ENCODE peak calls at places on chromosomes 13 and 19, in nine cellular contexts. U, A, J, O, X, Q, Z, H and R are unnamed samples.

GRCh38 chr19:49870309-49870901 is 3.0 kb upstream of the PNKP start:
- DNase-seq in Q (no peak), X (no peak), J (no peak), U (no peak), A (no peak), O (no peak), H (no peak), Z (no peak), R (no peak)

GRCh38 chr19:12745166-12745897 is 6.3 kb upstream of the BEST2 start:
- DNase-seq in A (no peak), Z (no peak), X (no peak), J (no peak), Q (no peak), U (no peak), H (no peak), O (no peak), R (no peak)

GRCh38 chr13:39818953-39819352 is 163.5 kb downstream of the COG6 start:
- DNase-seq in H (no peak), A (no peak), X (no peak), U (no peak), O (no peak), Q (peak), Z (peak), J (peak), R (no peak)

GRCh38 chr19:16588089-16588823 is 16.0 kb upstream of the SLC35E1 start:
- DNase-seq in Z (peak), J (peak), U (no peak), Q (peak), X (peak), H (no peak), O (no peak), A (no peak), R (no peak)

GRCh38 chr19:56098731-56099577 is 22.1 kb downstream of the ZNF787 start:
- DNase-seq in J (no peak), X (no peak), Z (no peak), O (no peak), H (no peak), A (no peak), Q (no peak), U (no peak), R (no peak)

GRCh38 chr13:33932765-33933406 is 114.9 kb downstream of the RFC3 start:
- DNase-seq in X (no peak), H (no peak), Q (no peak), O (no peak), U (no peak), Z (no peak), J (no peak), A (no peak), R (no peak)

GRCh38 chr19:44878119-44878865 is 12.8 kb upstream of the TOMM40 start:
- DNase-seq in O (no peak), U (no peak), A (no peak), Z (no peak), H (no peak), X (no peak), J (no peak), Q (no peak), R (no peak)

GRCh38 chr19:56946164-56946563 is 105.6 kb upstream of the PEG3 start:
- DNase-seq in H (no peak), Z (no peak), A (no peak), U (no peak), Q (peak), X (no peak), J (no peak), O (no peak), R (no peak)

GRCh38 chr13:114008964-114009589 is 35.2 kb upstream of the C13orf46 start:
- DNase-seq in O (no peak), Q (no peak), X (no peak), J (no peak), A (no peak), U (no peak), Z (no peak), H (peak), R (no peak)

GRCh38 chr13:73809561-73809960 is 324.6 kb downstream of the KLF12 start:
- DNase-seq in J (peak), A (no peak), X (peak), U (no peak), Z (peak), H (no peak), Q (no peak), O (no peak), R (no peak)

GRCh38 chr19:35458821-35459391 is 10.8 kb downstream of the FFAR2 start:
- DNase-seq in O (no peak), U (no peak), H (no peak), Z (no peak), A (no peak), X (no peak), J (peak), Q (no peak), R (no peak)

GRCh38 chr19:6481541-6482342 is at the start of gene DENND1C:
- DNase-seq in J (no peak), A (no peak), X (no peak), Q (peak), U (no peak), H (no peak), Z (no peak), O (no peak), R (no peak)

GRCh38 chr19:32343550-32344262 is 1.7 kb upstream of the ZNF507 start:
- DNase-seq in U (no peak), H (no peak), J (no peak), O (no peak), Z (no peak), X (peak), Q (no peak), A (no peak), R (no peak)

GRCh38 chr13:49840266-49840665 is 47.8 kb upstream of the KPNA3 start:
- DNase-seq in Z (no peak), O (no peak), X (no peak), Q (no peak), A (no peak), J (no peak), U (no peak), H (no peak), R (no peak)

GRCh38 chr13:75376792-75377402 is 105.1 kb downstream of the TBC1D4 start:
- DNase-seq in H (no peak), Q (no peak), Z (no peak), X (no peak), U (no peak), J (no peak), A (no peak), O (no peak), R (no peak)

GRCh38 chr19:1752757-1753728 is at the start of gene ONECUT3:
- DNase-seq in X (peak), O (no peak), Z (no peak), Q (no peak), J (no peak), A (no peak), U (no peak), H (no peak), R (no peak)

GRCh38 chr13:54536112-54536511 is 1507.5 kb downstream of the OLFM4 start:
- DNase-seq in J (no peak), Q (no peak), H (no peak), O (no peak), U (no peak), A (no peak), Z (no peak), X (peak), R (no peak)

GRCh38 chr19:1942078-1942933 is 1.3 kb downstream of the CSNK1G2 start:
- DNase-seq in Q (peak), X (peak), U (no peak), Z (peak), J (peak), O (no peak), A (peak), H (peak), R (peak)

GRCh38 chr13:99870541-99870940 is 101.0 kb downstream of the ZIC5 start:
- DNase-seq in H (no peak), J (no peak), Z (no peak), U (no peak), X (no peak), O (no peak), A (no peak), Q (no peak), R (no peak)

GRCh38 chr19:788821-789472 is 8.3 kb upstream of the PTBP1 start:
- DNase-seq in O (no peak), J (peak), X (peak), H (no peak), Q (no peak), Z (no peak), A (no peak), U (no peak), R (no peak)

GRCh38 chr13:59450218-59450617 is 713.5 kb downstream of the DIAPH3 start:
- DNase-seq in A (no peak), J (no peak), U (no peak), Q (no peak), Z (no peak), H (no peak), O (no peak), X (no peak), R (no peak)

GRCh38 chr13:92896842-92897241 is 329.8 kb upstream of the GPC6 start:
- DNase-seq in X (peak), A (no peak), Q (no peak), H (no peak), O (no peak), U (no peak), J (peak), Z (peak), R (no peak)

GRCh38 chr19:54388001-54388802 is 23.5 kb upstream of the LAIR1 start:
- DNase-seq in Z (no peak), O (no peak), A (no peak), J (no peak), X (no peak), Q (peak), U (no peak), H (peak), R (peak)

GRCh38 chr19:11091343-11092153 is 2.3 kb downstream of the LDLR start:
- DNase-seq in Q (peak), A (peak), X (peak), J (peak), Z (peak), O (peak), H (no peak), U (peak), R (peak)

GRCh38 chr13:73672492-73672891 is 461.7 kb downstream of the KLF12 start:
- DNase-seq in A (no peak), O (no peak), X (peak), J (no peak), U (no peak), Q (no peak), H (no peak), Z (no peak), R (no peak)

GRCh38 chr19:5627395-5627904 is 4.6 kb downstream of the SAFB start:
- DNase-seq in O (peak), U (no peak), Q (peak), J (peak), H (peak), Z (peak), A (peak), X (no peak), R (peak)

GRCh38 chr13:39385621-39386231 is 217.3 kb downstream of the LHFPL6 start:
- DNase-seq in Q (no peak), O (no peak), H (no peak), J (no peak), X (no peak), U (no peak), A (no peak), Z (no peak), R (no peak)

GRCh38 chr19:49017666-49018351 is 918 bp upstream of the LHB start:
- DNase-seq in Z (peak), J (peak), X (peak), O (no peak), A (peak), Q (peak), H (peak), U (no peak), R (no peak)

GRCh38 chr19:45428385-45429231 is 4.9 kb upstream of the ERCC1 start:
- DNase-seq in U (no peak), A (no peak), H (peak), Z (peak), Q (peak), J (peak), O (no peak), X (no peak), R (peak)

GRCh38 chr13:27131202-27131623 is 40.4 kb downstream of the USP12 start:
- DNase-seq in X (peak), U (no peak), Q (no peak), J (no peak), H (no peak), A (peak), Z (peak), O (no peak), R (no peak)

GRCh38 chr19:9721861-9722260 is 46.7 kb downstream of the ZNF846 start:
- DNase-seq in H (no peak), O (no peak), J (no peak), X (peak), U (no peak), A (no peak), Q (no peak), Z (no peak), R (no peak)

GRCh38 chr13:113916330-113916815 is 52.5 kb upstream of the GAS6 start:
- DNase-seq in A (no peak), H (no peak), Z (peak), J (peak), O (no peak), U (no peak), Q (no peak), X (peak), R (no peak)

DNA sequence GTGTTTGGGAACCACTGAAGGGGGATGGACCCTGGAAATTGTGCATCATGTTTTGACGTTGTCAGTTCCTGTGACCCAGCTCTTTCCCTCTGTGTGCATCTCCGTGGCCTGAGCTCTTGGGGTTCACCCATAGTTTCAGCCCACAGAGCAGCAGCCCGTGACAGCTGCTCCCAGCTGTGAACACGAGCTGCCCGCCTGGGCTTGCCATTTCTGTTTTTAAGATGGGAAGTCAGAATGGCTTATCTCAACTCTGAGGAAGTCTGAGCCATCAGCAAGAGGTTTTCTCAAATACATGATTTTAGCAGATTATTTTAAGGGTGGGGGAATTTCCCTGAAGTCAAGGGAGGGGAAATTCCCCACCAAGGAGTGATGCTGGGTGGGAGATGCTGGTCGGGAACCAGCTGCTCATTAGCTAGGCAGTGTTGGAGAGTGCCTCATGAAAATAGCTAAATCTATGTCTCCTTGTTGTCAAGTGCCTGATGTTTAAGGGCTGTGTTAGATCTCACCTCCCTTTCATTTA is 34.9 kb upstream of the C1QTNF9 start:
- DNase-seq in Z (no peak), O (no peak), A (no peak), X (peak), J (peak), H (peak), Q (peak), U (no peak), R (no peak)
- TF ChIP-seq CTCF in Z (no peak), O (no peak), A (no peak), X (no peak), J (no peak), H (no peak), Q (no peak), U (no peak), R (no peak)

GRCh38 chr19:19113040-19113541 is 25.2 kb downstream of the TMEM161A start:
- DNase-seq in O (no peak), Z (peak), A (no peak), X (peak), J (peak), H (no peak), Q (no peak), U (no peak), R (no peak)
- TF ChIP-seq CTCF in O (no peak), Z (no peak), A (no peak), X (no peak), J (no peak), H (no peak), Q (no peak), U (no peak), R (no peak)

DNA sequence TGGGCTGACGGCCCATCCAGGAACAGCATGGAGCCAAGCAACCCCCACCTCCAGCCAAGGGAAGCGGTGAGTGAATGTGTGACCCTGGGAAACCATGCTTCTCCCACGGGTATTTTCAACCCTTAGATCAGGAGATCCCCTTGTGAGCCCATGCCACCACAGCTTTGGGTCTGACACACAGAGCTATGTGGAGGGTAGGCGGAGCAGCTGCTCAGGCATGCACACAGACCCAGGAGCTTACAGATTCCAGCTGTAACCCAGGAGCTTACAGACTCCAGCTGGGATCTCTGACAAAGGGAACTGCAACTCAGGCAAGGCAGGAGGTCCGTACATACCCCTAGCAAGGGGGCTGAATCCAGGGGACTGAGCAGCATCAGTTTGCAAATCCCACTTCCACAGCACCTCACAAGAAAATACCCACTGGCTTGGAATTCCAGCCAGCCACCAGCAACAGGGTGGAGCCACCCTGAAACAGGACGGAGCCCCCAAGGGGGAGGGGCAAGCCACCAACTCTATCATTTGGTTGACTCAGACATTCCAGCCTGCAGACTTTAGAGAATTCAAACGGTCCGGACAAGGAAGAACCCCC is 40.8 kb upstream of the RFXAP start:
- DNase-seq in H (no peak), X (peak), A (no peak), Z (peak), O (no peak), J (peak), U (no peak), Q (no peak), R (no peak)
- TF ChIP-seq CTCF in H (no peak), X (no peak), A (no peak), Z (no peak), O (no peak), J (no peak), U (no peak), Q (no peak), R (no peak)

GRCh38 chr13:45446181-45446580 is 18.6 kb upstream of the COG3 start:
- DNase-seq in Z (peak), O (no peak), J (peak), H (no peak), U (no peak), X (peak), A (no peak), Q (no peak), R (no peak)

GRCh38 chr13:45439000-45439399 is 20.8 kb upstream of the SLC25A30 start:
- DNase-seq in O (no peak), H (no peak), Q (no peak), X (no peak), U (no peak), A (no peak), Z (no peak), J (no peak), R (no peak)

GRCh38 chr13:45439781-45440462 is 21.7 kb upstream of the SLC25A30 start:
- DNase-seq in O (no peak), X (no peak), U (no peak), H (no peak), Q (no peak), Z (no peak), J (no peak), A (no peak), R (no peak)

GRCh38 chr13:45445053-45445452 is 19.7 kb upstream of the COG3 start:
- DNase-seq in Z (no peak), Q (no peak), U (no peak), X (no peak), J (no peak), A (no peak), O (no peak), H (no peak), R (no peak)

GRCh38 chr13:45441633-45442032 is 23.1 kb upstream of the COG3 start:
- DNase-seq in Q (no peak), H (no peak), U (no peak), X (peak), J (peak), Z (peak), A (no peak), O (no peak), R (no peak)
- TF ChIP-seq CTCF in Q (peak), H (peak), U (no peak), X (peak), J (no peak), Z (peak), A (no peak), O (no peak), R (no peak)

DNA sequence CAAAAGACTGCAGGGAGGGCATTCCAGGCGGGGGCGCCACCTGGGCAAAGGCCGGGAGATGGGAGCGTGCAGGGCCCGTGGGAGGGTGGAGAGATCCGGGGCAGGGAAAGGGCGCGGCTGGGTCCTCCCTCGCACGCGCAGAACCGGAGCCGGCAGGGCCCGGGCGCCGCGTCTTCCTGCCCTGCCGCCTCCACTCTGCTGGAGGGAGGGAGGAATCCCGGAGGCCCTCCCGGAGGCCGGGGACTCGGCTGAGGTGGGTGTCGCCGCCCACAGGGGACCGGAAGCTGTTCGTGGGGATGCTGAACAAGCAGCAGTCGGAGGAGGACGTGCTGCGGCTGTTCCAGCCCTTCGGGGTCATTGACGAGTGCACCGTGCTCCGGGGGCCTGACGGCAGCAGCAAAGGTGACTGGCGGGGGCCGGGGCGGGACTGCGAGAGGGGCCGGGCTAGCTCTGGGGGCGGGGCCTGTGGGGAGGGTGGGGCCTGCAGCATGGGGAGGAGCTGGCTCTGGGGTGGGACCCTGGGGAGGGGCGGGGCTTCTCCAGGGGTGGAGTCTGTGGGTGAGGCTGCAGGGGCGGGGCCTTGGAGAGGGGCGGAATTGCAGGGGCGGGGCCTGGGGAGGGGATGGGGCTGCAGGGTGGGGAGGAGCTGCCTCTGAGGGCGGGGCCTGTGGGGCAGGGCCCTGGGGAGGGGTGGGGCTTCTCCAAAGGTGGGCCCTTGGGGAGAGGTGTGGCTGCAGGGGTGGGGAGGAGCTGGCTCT is 51.3 kb downstream of the CELF5 start:
- DNase-seq in A (peak), U (peak), J (peak), X (peak), Q (peak), O (no peak), H (peak), Z (peak), R (peak)
- TF ChIP-seq CTCF in A (peak), U (no peak), J (peak), X (no peak), Q (no peak), O (no peak), H (peak), Z (no peak), R (no peak)

DNA sequence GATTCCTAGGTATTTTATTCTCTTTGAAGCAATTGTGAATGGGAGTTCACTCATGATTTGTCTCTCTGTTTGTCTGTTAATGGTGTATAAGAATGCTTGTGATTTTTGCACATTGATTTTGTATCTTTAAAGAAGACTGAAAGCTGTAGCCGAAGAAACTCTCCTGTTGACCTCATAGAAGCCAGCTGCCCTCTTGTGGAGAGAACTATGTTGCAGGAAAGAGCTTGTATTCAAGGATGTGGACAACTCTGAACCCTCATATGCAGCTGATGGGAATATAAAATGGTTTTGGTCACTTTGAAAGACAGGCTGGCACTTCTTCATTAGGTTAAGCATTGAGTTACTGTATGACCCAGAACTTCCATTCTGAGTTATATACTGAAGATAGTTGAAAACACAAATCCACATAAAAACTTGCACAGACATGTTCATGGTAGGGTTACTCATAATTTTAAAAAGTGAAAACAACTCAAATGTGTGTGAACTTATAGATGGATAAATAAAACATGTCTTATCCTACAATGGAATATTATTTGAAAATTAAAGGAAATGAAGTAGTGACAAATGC is 65.8 kb upstream of the SLITRK6 start:
- DNase-seq in X (peak), O (no peak), Q (peak), U (no peak), J (peak), Z (peak), H (no peak), A (no peak), R (no peak)
- TF ChIP-seq CTCF in X (peak), O (no peak), Q (no peak), U (no peak), J (peak), Z (peak), H (no peak), A (no peak), R (no peak)